ENCODE peak calls at places on chromosome 5, in ten cellular contexts. One of them, this sample, is unnamed. For H3K36me3, the result is how much of the 10 kb centered on the place peaks cover.

GRCh38 chr5:120808606-120809005 is 344.5 kb downstream of the PRR16 start:
- DNase-seq in ovary: no peak
- DNase-seq in stomach: no peak
- DNase-seq in esophagus muscularis mucosa: no peak
- DNase-seq in tibial nerve: no peak
- DNase-seq in right lobe of liver: no peak
- DNase-seq in body of pancreas: no peak
- DNase-seq in esophagus squamous epithelium: no peak
- DNase-seq in vagina: no peak
- DNase-seq in uterus: no peak
- DNase-seq in this sample: no peak

GRCh38 chr5:52801329-52801728 is 13.6 kb downstream of the ITGA1 start:
- DNase-seq in ovary: no peak
- DNase-seq in stomach: no peak
- DNase-seq in esophagus muscularis mucosa: no peak
- DNase-seq in tibial nerve: no peak
- DNase-seq in right lobe of liver: no peak
- DNase-seq in body of pancreas: no peak
- DNase-seq in esophagus squamous epithelium: no peak
- DNase-seq in vagina: no peak
- DNase-seq in uterus: no peak
- DNase-seq in this sample: no peak

GRCh38 chr5:65873181-65873580 is 53.2 kb upstream of the ERBIN start:
- DNase-seq in ovary: no peak
- DNase-seq in stomach: no peak
- DNase-seq in esophagus muscularis mucosa: no peak
- DNase-seq in tibial nerve: no peak
- DNase-seq in right lobe of liver: no peak
- DNase-seq in body of pancreas: no peak
- DNase-seq in esophagus squamous epithelium: no peak
- DNase-seq in vagina: no peak
- DNase-seq in uterus: no peak
- DNase-seq in this sample: no peak

GRCh38 chr5:139443766-139444473 is 4.6 kb upstream of the DNAJC18 start:
- DNase-seq in ovary: no peak
- DNase-seq in stomach: no peak
- DNase-seq in esophagus muscularis mucosa: no peak
- DNase-seq in tibial nerve: no peak
- DNase-seq in right lobe of liver: no peak
- DNase-seq in body of pancreas: no peak
- DNase-seq in esophagus squamous epithelium: no peak
- DNase-seq in vagina: no peak
- DNase-seq in uterus: no peak
- DNase-seq in this sample: no peak

GRCh38 chr5:32249668-32250067 is 63.1 kb downstream of the MTMR12 start:
- DNase-seq in ovary: no peak
- DNase-seq in stomach: peak
- DNase-seq in esophagus muscularis mucosa: no peak
- DNase-seq in tibial nerve: no peak
- DNase-seq in right lobe of liver: peak
- DNase-seq in body of pancreas: peak
- DNase-seq in esophagus squamous epithelium: no peak
- DNase-seq in vagina: no peak
- DNase-seq in uterus: no peak
- DNase-seq in this sample: no peak

GRCh38 chr5:147539053-147539452 is 29.2 kb upstream of the DPYSL3 start:
- DNase-seq in ovary: no peak
- DNase-seq in stomach: no peak
- DNase-seq in esophagus muscularis mucosa: no peak
- DNase-seq in tibial nerve: no peak
- DNase-seq in right lobe of liver: no peak
- DNase-seq in body of pancreas: no peak
- DNase-seq in esophagus squamous epithelium: no peak
- DNase-seq in vagina: no peak
- DNase-seq in uterus: no peak
- DNase-seq in this sample: no peak

GRCh38 chr5:94818904-94819303 is 200.4 kb downstream of the SLF1 start:
- DNase-seq in ovary: no peak
- DNase-seq in stomach: no peak
- DNase-seq in esophagus muscularis mucosa: no peak
- DNase-seq in tibial nerve: no peak
- DNase-seq in right lobe of liver: no peak
- DNase-seq in body of pancreas: no peak
- DNase-seq in esophagus squamous epithelium: no peak
- DNase-seq in vagina: no peak
- DNase-seq in uterus: no peak
- DNase-seq in this sample: no peak

GRCh38 chr5:169895876-169896275 is 84.4 kb downstream of the INSYN2B start:
- DNase-seq in ovary: no peak
- DNase-seq in stomach: no peak
- DNase-seq in esophagus muscularis mucosa: no peak
- DNase-seq in tibial nerve: no peak
- DNase-seq in right lobe of liver: no peak
- DNase-seq in body of pancreas: no peak
- DNase-seq in esophagus squamous epithelium: no peak
- DNase-seq in vagina: no peak
- DNase-seq in uterus: no peak
- DNase-seq in this sample: peak

GRCh38 chr5:121805931-121806330 is 45.8 kb upstream of the FTMT start:
- DNase-seq in ovary: no peak
- DNase-seq in stomach: no peak
- DNase-seq in esophagus muscularis mucosa: no peak
- DNase-seq in tibial nerve: no peak
- DNase-seq in right lobe of liver: no peak
- DNase-seq in body of pancreas: no peak
- DNase-seq in esophagus squamous epithelium: no peak
- DNase-seq in vagina: no peak
- DNase-seq in uterus: no peak
- DNase-seq in this sample: no peak

GRCh38 chr5:139636975-139637408 is 11.2 kb upstream of the CXXC5 start:
- DNase-seq in ovary: no peak
- DNase-seq in stomach: no peak
- DNase-seq in esophagus muscularis mucosa: no peak
- DNase-seq in tibial nerve: no peak
- DNase-seq in right lobe of liver: no peak
- DNase-seq in body of pancreas: no peak
- DNase-seq in esophagus squamous epithelium: no peak
- DNase-seq in vagina: no peak
- DNase-seq in uterus: no peak
- DNase-seq in this sample: no peak

DNA sequence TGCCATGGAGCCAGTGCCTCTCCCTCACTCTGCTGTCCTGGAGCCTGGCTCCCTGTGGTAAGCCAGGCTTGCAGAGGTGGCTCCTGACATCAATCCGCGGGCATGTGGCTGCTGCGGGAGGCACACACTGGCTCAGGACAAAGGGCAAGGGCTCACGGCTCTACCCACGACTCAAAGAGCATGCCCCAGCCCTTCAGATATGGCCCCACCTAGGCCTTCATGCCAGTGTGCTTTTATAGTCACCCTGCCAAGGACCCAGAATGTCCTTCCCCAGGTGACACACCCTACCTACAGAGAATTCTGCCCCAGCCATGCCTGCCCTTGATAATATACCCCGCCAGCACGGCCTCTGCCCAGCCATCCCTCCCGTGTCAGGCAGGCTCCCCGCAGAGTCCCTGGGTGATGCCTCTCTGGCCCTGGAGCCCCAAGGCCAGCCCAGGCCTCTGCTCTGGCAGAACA is 1.6 kb downstream of the MGAT4B start:
- DNase-seq in ovary: no peak
- DNase-seq in stomach: peak
- DNase-seq in esophagus muscularis mucosa: no peak
- DNase-seq in tibial nerve: no peak
- DNase-seq in right lobe of liver: peak
- DNase-seq in body of pancreas: peak
- DNase-seq in esophagus squamous epithelium: no peak
- DNase-seq in vagina: peak
- DNase-seq in uterus: no peak
- DNase-seq in this sample: no peak
- H3K27ac ChIP-seq in ovary: peak
- H3K27ac ChIP-seq in stomach: peak
- H3K27ac ChIP-seq in esophagus muscularis mucosa: peak
- H3K27ac ChIP-seq in tibial nerve: peak
- H3K27ac ChIP-seq in right lobe of liver: peak
- H3K27ac ChIP-seq in body of pancreas: peak
- H3K27ac ChIP-seq in esophagus squamous epithelium: peak
- H3K27ac ChIP-seq in vagina: peak
- H3K27ac ChIP-seq in uterus: peak
- H3K27ac ChIP-seq in this sample: peak

GRCh38 chr5:119338326-119338957 is 17.4 kb upstream of the TNFAIP8 start:
- DNase-seq in ovary: no peak
- DNase-seq in stomach: no peak
- DNase-seq in esophagus muscularis mucosa: no peak
- DNase-seq in tibial nerve: no peak
- DNase-seq in right lobe of liver: no peak
- DNase-seq in body of pancreas: no peak
- DNase-seq in esophagus squamous epithelium: no peak
- DNase-seq in vagina: no peak
- DNase-seq in uterus: no peak
- DNase-seq in this sample: no peak
- H3K36me3 ChIP-seq in ovary: under half
- H3K36me3 ChIP-seq in stomach: under half
- H3K36me3 ChIP-seq in esophagus muscularis mucosa: under half
- H3K36me3 ChIP-seq in tibial nerve: under half
- H3K36me3 ChIP-seq in right lobe of liver: under half
- H3K36me3 ChIP-seq in body of pancreas: under half
- H3K36me3 ChIP-seq in esophagus squamous epithelium: under half
- H3K36me3 ChIP-seq in vagina: under half
- H3K36me3 ChIP-seq in uterus: under half
- H3K36me3 ChIP-seq in this sample: under half

GRCh38 chr5:16461782-16462181 is 3.8 kb downstream of the ZNF622 start:
- DNase-seq in ovary: no peak
- DNase-seq in stomach: no peak
- DNase-seq in esophagus muscularis mucosa: no peak
- DNase-seq in tibial nerve: no peak
- DNase-seq in right lobe of liver: no peak
- DNase-seq in body of pancreas: no peak
- DNase-seq in esophagus squamous epithelium: no peak
- DNase-seq in vagina: no peak
- DNase-seq in uterus: no peak
- DNase-seq in this sample: no peak

GRCh38 chr5:16467363-16468219 is 2.0 kb upstream of the ZNF622 start:
- DNase-seq in ovary: no peak
- DNase-seq in stomach: no peak
- DNase-seq in esophagus muscularis mucosa: no peak
- DNase-seq in tibial nerve: no peak
- DNase-seq in right lobe of liver: no peak
- DNase-seq in body of pancreas: no peak
- DNase-seq in esophagus squamous epithelium: no peak
- DNase-seq in vagina: no peak
- DNase-seq in uterus: no peak
- DNase-seq in this sample: no peak

GRCh38 chr5:16464664-16465543 is 696 bp downstream of the ZNF622 start:
- DNase-seq in ovary: no peak
- DNase-seq in stomach: no peak
- DNase-seq in esophagus muscularis mucosa: no peak
- DNase-seq in tibial nerve: no peak
- DNase-seq in right lobe of liver: no peak
- DNase-seq in body of pancreas: no peak
- DNase-seq in esophagus squamous epithelium: no peak
- DNase-seq in vagina: no peak
- DNase-seq in uterus: no peak
- DNase-seq in this sample: peak

GRCh38 chr5:16461026-16461425 is 4.6 kb downstream of the ZNF622 start:
- DNase-seq in ovary: no peak
- DNase-seq in stomach: no peak
- DNase-seq in esophagus muscularis mucosa: no peak
- DNase-seq in tibial nerve: no peak
- DNase-seq in right lobe of liver: no peak
- DNase-seq in body of pancreas: no peak
- DNase-seq in esophagus squamous epithelium: no peak
- DNase-seq in vagina: no peak
- DNase-seq in uterus: no peak
- DNase-seq in this sample: no peak

DNA sequence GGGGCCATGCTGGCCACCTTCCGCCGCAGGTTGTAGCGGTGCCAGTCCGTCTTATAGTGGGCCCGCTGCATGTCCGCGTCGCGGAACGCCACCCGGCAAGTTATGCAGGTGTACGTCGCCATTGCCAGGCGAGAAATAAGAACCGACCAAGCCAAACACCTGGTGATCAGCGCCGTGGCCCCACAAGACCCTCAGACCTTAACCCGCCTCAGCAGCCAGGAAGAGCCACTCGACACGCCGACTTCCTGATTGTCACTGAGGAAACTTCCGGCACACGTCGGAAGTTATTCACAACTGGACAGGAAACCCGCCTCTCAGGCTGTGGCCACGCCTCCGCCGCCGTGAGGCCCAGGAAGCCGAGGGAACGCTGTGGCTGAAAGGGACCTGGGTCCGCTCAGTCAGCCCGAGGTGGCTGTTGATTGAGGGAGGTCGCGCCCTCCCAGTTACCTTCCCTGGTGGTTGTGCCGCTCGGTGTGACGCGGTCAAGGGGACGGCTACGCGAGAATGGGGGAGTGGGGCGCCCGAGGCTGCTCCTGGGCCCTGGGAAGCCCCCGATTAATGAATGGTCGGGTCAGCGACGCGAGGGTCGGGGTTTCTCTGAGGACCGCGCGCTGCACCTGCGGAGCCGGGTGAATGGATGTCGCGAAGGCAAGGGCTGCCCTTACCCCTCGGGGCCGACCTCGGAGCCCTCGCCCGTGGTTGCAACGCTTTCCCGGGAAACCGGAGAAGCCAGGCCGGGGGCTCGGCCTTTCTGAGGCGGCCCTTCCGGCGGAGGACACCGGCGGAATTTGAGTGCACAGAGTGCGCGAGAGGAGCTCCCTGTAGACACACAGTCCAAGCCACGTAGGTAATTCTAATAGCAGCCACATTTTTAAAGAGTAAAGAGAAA is at the start of gene ZNF622:
- DNase-seq in ovary: peak
- DNase-seq in stomach: peak
- DNase-seq in esophagus muscularis mucosa: peak
- DNase-seq in tibial nerve: peak
- DNase-seq in right lobe of liver: peak
- DNase-seq in body of pancreas: peak
- DNase-seq in esophagus squamous epithelium: peak
- DNase-seq in vagina: peak
- DNase-seq in uterus: peak
- DNase-seq in this sample: peak
- TF ChIP-seq POLR2A in ovary: peak
- TF ChIP-seq POLR2A in stomach: peak
- TF ChIP-seq POLR2A in esophagus muscularis mucosa: peak
- TF ChIP-seq POLR2A in tibial nerve: peak
- TF ChIP-seq POLR2A in right lobe of liver: peak
- TF ChIP-seq POLR2A in body of pancreas: peak
- TF ChIP-seq POLR2A in esophagus squamous epithelium: no peak
- TF ChIP-seq POLR2A in vagina: peak
- TF ChIP-seq POLR2A in uterus: peak
- TF ChIP-seq POLR2A in this sample: peak

DNA sequence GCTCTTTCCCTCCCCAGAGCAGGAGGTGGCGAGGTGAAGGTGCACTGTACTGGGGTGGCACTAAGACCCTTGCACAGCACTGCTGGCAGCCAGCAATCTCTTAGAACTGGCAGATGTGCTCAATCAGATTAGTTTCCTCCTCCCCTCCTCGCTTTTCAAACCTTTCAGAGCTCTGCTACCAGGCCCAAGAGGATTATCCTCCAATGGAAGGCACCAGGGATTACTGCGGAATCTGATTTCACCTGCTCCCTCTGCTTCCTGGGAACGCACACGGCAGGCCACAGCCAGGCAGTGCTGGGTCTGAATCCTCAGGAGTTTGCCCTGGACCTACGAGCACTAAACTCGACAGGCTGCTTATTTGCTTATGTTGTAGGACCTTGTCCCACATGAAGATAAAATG is 32.8 kb downstream of the FABP6 start:
- DNase-seq in ovary: no peak
- DNase-seq in stomach: no peak
- DNase-seq in esophagus muscularis mucosa: no peak
- DNase-seq in tibial nerve: no peak
- DNase-seq in right lobe of liver: no peak
- DNase-seq in body of pancreas: no peak
- DNase-seq in esophagus squamous epithelium: no peak
- DNase-seq in vagina: no peak
- DNase-seq in uterus: no peak
- DNase-seq in this sample: no peak
- H3K27ac ChIP-seq in ovary: no peak
- H3K27ac ChIP-seq in stomach: peak
- H3K27ac ChIP-seq in esophagus muscularis mucosa: no peak
- H3K27ac ChIP-seq in tibial nerve: no peak
- H3K27ac ChIP-seq in right lobe of liver: no peak
- H3K27ac ChIP-seq in body of pancreas: no peak
- H3K27ac ChIP-seq in esophagus squamous epithelium: no peak
- H3K27ac ChIP-seq in vagina: no peak
- H3K27ac ChIP-seq in uterus: no peak
- H3K27ac ChIP-seq in this sample: no peak